ENCODE peak calls at places on chromosomes 13 and 19, in four cellular contexts. K is GM12878, Y is K562, F is HepG2. C is an unnamed sample.

GRCh38 chr19:13864513-13865242 is 12.3 kb upstream of the NANOS3 start:
- DNase-seq in K (no peak), Y (no peak), F (no peak), C (no peak)

GRCh38 chr19:51122112-51122981 is 2.4 kb upstream of the SIGLEC9 start:
- DNase-seq in K (no peak), Y (peak; percentile 18), F (no peak), C (no peak)

GRCh38 chr13:27607125-27607524 is 13.2 kb downstream of the LNX2 start:
- DNase-seq in K (no peak), Y (peak; percentile 27), F (peak; percentile 50), C (no peak)

GRCh38 chr19:15317392-15318011 is 14.8 kb downstream of the BRD4 start:
- DNase-seq in K (no peak), Y (no peak), F (peak; percentile 66), C (no peak)

GRCh38 chr19:58556633-58557252 is 1.7 kb downstream of the UBE2M start:
- DNase-seq in K (no peak), Y (no peak), F (no peak), C (no peak)

GRCh38 chr19:45211751-45212381 is 33.3 kb downstream of the BLOC1S3 start:
- DNase-seq in K (no peak), Y (no peak), F (no peak), C (no peak)

GRCh38 chr19:43101950-43102349 is 19.4 kb upstream of the PSG2 start:
- DNase-seq in K (no peak), Y (peak; percentile 8), F (no peak), C (no peak)

GRCh38 chr13:99042851-99043250 is 65.0 kb upstream of the DOCK9 start:
- DNase-seq in K (no peak), Y (peak; percentile 41), F (no peak), C (no peak)

GRCh38 chr19:50877338-50877737 is 4.1 kb downstream of the KLK2 start:
- DNase-seq in K (no peak), Y (no peak), F (no peak), C (peak; percentile 24)

GRCh38 chr19:46537136-46538097 is 41.8 kb upstream of the PNMA8B start:
- DNase-seq in K (no peak), Y (peak; percentile 67), F (no peak), C (peak; percentile 83)

GRCh38 chr13:113989585-113990300 is 15.9 kb upstream of the C13orf46 start:
- DNase-seq in K (no peak), Y (no peak), F (no peak), C (no peak)

GRCh38 chr13:25213716-25214115 is 41.6 kb upstream of the AMER2 start:
- DNase-seq in K (no peak), Y (no peak), F (no peak), C (no peak)

GRCh38 chr19:41702208-41702651 is 6.2 kb upstream of the CEACAM5 start:
- DNase-seq in K (no peak), Y (no peak), F (no peak), C (no peak)

GRCh38 chr19:30374791-30375650 is 2.8 kb downstream of the ZNF536 start:
- DNase-seq in K (no peak), Y (no peak), F (no peak), C (peak; percentile 48)

GRCh38 chr13:37289212-37289935 is 183.9 kb upstream of the CSNK1A1L start:
- DNase-seq in K (no peak), Y (no peak), F (no peak), C (no peak)

GRCh38 chr19:16380943-16381755 is 56.5 kb downstream of the KLF2 start:
- DNase-seq in K (no peak), Y (no peak), F (no peak), C (no peak)

GRCh38 chr13:77448689-77449088 is 86.8 kb upstream of the SCEL start:
- DNase-seq in K (no peak), Y (no peak), F (no peak), C (peak; percentile 11)

GRCh38 chr19:41927810-41928192 is 448 bp downstream of the ERFL start:
- DNase-seq in K (no peak), Y (peak; percentile 51), F (no peak), C (no peak)

GRCh38 chr19:33767898-33768413 is 28.7 kb upstream of the KCTD15 start:
- DNase-seq in K (no peak), Y (peak; percentile 53), F (peak; percentile 21), C (peak; percentile 91)

GRCh38 chr19:15429825-15430467 is 11.2 kb upstream of the AKAP8L start:
- DNase-seq in K (no peak), Y (no peak), F (no peak), C (no peak)

GRCh38 chr13:29563941-29564340 is 31.5 kb downstream of the SLC7A1 start:
- DNase-seq in K (no peak), Y (no peak), F (no peak), C (no peak)

GRCh38 chr19:10927691-10928562 is 512 bp downstream of the YIPF2 start:
- DNase-seq in K (no peak), Y (peak; percentile 32), F (no peak), C (no peak)

GRCh38 chr19:37963190-37963947 is 56.4 kb downstream of the SIPA1L3 start:
- DNase-seq in K (no peak), Y (no peak), F (peak; percentile 28), C (no peak)

GRCh38 chr19:39401549-39402416 is 4.9 kb upstream of the ZFP36 start:
- DNase-seq in K (no peak), Y (peak; percentile 63), F (peak; percentile 96), C (no peak)

GRCh38 chr19:5621945-5622464 is 571 bp downstream of the SAFB2 start:
- DNase-seq in K (no peak), Y (peak; percentile 30), F (no peak), C (no peak)

GRCh38 chr13:37681295-37682032 is 82.9 kb upstream of the POSTN start:
- DNase-seq in K (no peak), Y (no peak), F (no peak), C (no peak)

GRCh38 chr13:50842246-50842645 is 1.2 kb downstream of the DLEU7 start:
- DNase-seq in K (no peak), Y (no peak), F (no peak), C (no peak)

GRCh38 chr19:50796128-50796633 is 6.0 kb downstream of the ACP4 start:
- DNase-seq in K (no peak), Y (peak; percentile 61), F (peak; percentile 46), C (no peak)

GRCh38 chr13:113978741-113979481 is 5.0 kb upstream of the C13orf46 start:
- DNase-seq in K (no peak), Y (no peak), F (no peak), C (peak; percentile 7)

GRCh38 chr19:48487944-48488343 is 18.8 kb downstream of the CYTH2 start:
- DNase-seq in K (no peak), Y (no peak), F (peak; percentile 37), C (no peak)

GRCh38 chr19:35013820-35014754 is 14.0 kb downstream of the GRAMD1A start:
- DNase-seq in K (no peak), Y (no peak), F (no peak), C (no peak)

GRCh38 chr13:92463134-92463533 is 763.5 kb upstream of the GPC6 start:
- DNase-seq in K (no peak), Y (no peak), F (no peak), C (no peak)

GRCh38 chr13:114211446-114211845 is 23.3 kb upstream of the CDC16 start:
- DNase-seq in K (no peak), Y (no peak), F (no peak), C (no peak)

GRCh38 chr13:101757446-101758039 is 305.1 kb downstream of the ITGBL1 start:
- DNase-seq in K (no peak), Y (no peak), F (no peak), C (no peak)

GRCh38 chr19:55525289-55526101 is 11.4 kb downstream of the SBK2 start:
- DNase-seq in K (no peak), Y (no peak), F (no peak), C (no peak)

GRCh38 chr19:7292352-7292949 is 1.8 kb downstream of the INSR start:
- DNase-seq in K (no peak), Y (no peak), F (no peak), C (no peak)

GRCh38 chr19:33678796-33679195 is 57.0 kb downstream of the CHST8 start:
- DNase-seq in K (no peak), Y (no peak), F (no peak), C (no peak)

GRCh38 chr13:33575378-33575777 is 242.6 kb upstream of the RFC3 start:
- DNase-seq in K (no peak), Y (no peak), F (no peak), C (no peak)

GRCh38 chr13:33577037-33577436 is 240.9 kb upstream of the RFC3 start:
- DNase-seq in K (no peak), Y (no peak), F (no peak), C (no peak)

GRCh38 chr13:33571618-33572017 is 246.3 kb upstream of the RFC3 start:
- DNase-seq in K (no peak), Y (no peak), F (no peak), C (no peak)
- TF ChIP-seq CREM in K (no peak), Y (no peak), F (no peak), C (no peak)

DNA sequence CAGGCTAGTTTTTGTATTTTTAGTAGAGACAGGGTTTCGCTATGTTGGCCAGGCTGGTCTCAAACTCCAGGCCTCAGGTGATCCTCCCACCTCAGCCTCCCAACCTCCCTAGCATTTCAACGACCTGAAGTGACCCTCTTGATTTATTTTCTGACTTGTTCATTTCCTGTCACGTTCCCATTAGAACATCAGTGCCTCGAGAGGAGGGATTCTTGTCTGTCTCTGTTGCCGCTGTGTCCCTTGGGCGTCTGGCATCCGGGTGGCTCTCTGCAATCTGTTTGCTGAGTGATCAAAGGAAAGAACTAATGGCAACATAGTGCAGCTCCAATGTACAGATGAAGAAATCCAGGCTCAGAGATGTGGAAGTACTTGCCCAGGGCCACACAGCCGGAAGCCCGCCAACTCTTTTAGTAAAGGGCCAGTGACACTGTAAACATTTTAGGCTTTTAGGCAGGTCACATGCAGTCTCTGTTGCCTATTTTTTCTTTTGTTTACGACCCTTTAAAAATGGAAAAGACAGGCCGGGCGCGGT is 47.5 kb downstream of the NFIC start:
- DNase-seq in K (no peak), Y (no peak), F (peak; percentile 98), C (no peak)
- TF ChIP-seq CREB1 in K (no peak), Y (no peak), F (no peak), C (no peak)

GRCh38 chr19:1561236-1561842 is 6.8 kb downstream of the MEX3D start:
- DNase-seq in K (no peak), Y (no peak), F (no peak), C (no peak)
- TF ChIP-seq CREM in K (no peak), Y (no peak), F (no peak), C (no peak)

GRCh38 chr13:33692531-33692930 is 125.4 kb upstream of the RFC3 start:
- DNase-seq in K (no peak), Y (no peak), F (no peak), C (no peak)

GRCh38 chr13:33691980-33692379 is 126.0 kb upstream of the RFC3 start:
- DNase-seq in K (no peak), Y (peak; percentile 6), F (no peak), C (no peak)

GRCh38 chr13:33694546-33694945 is 123.4 kb upstream of the RFC3 start:
- DNase-seq in K (no peak), Y (no peak), F (no peak), C (no peak)

GRCh38 chr13:33686772-33687480 is 131.0 kb upstream of the RFC3 start:
- DNase-seq in K (no peak), Y (no peak), F (no peak), C (no peak)

GRCh38 chr13:33690321-33690720 is 127.6 kb upstream of the RFC3 start:
- DNase-seq in K (no peak), Y (no peak), F (no peak), C (no peak)
- TF ChIP-seq CREB1 in K (no peak), Y (no peak), F (no peak), C (no peak)